ENCODE peak calls at places on chromosomes 6 and 20, in seven cellular contexts. A, H, Q, I, D, G and B are unnamed samples.

GRCh38 chr6:126539022-126539421 is 199.1 kb downstream of the CENPW start:
- DNase-seq in I (no peak), D (no peak), H (peak; percentile 90), A (peak; percentile 3), Q (peak; percentile 42), G (no peak), B (no peak)

GRCh38 chr20:51338692-51339440 is 203.7 kb downstream of the NFATC2 start:
- DNase-seq in A (no peak), G (no peak), H (peak; percentile 73), Q (peak; percentile 55), I (no peak), D (no peak), B (no peak)

GRCh38 chr6:143673638-143674037 is 4.1 kb upstream of the PHACTR2 start:
- DNase-seq in G (no peak), D (no peak), I (peak; percentile 50), A (peak; percentile 77), Q (peak; percentile 90), H (peak; percentile 96), B (no peak)

GRCh38 chr6:33118525-33119123 is 42.8 kb downstream of the HLA-DPB1 start:
- DNase-seq in I (peak; percentile 80), H (peak; percentile 46), G (no peak), A (no peak), D (no peak), Q (peak; percentile 20), B (no peak)

GRCh38 chr20:46156065-46156464 is 38.0 kb downstream of the CD40 start:
- DNase-seq in G (no peak), I (no peak), Q (no peak), D (no peak), A (no peak), H (no peak), B (no peak)

GRCh38 chr6:12941422-12941821 is 224.9 kb downstream of the PHACTR1 start:
- DNase-seq in A (no peak), I (no peak), D (no peak), H (peak; percentile 15), G (no peak), Q (no peak), B (no peak)

GRCh38 chr6:89251976-89252375 is 34.8 kb upstream of the GABRR1 start:
- DNase-seq in I (no peak), G (no peak), D (no peak), A (no peak), Q (no peak), H (no peak), B (no peak)

GRCh38 chr6:11439017-11439420 is 98.5 kb upstream of the TMEM170B start:
- DNase-seq in A (no peak), D (no peak), Q (no peak), G (no peak), I (no peak), H (no peak), B (no peak)

GRCh38 chr6:28522594-28523557 is 2.8 kb upstream of the GPX5 start:
- DNase-seq in H (no peak), Q (no peak), G (no peak), I (peak; percentile 73), D (no peak), A (no peak), B (no peak)

GRCh38 chr20:24698706-24699206 is 229.3 kb downstream of the SYNDIG1 start:
- DNase-seq in G (no peak), D (peak; percentile 30), A (no peak), Q (peak; percentile 21), I (no peak), H (peak; percentile 40), B (no peak)

GRCh38 chr6:141675957-141676356 is 456.8 kb upstream of the GJE1 start:
- DNase-seq in A (no peak), D (no peak), I (no peak), G (no peak), H (peak; percentile 13), Q (no peak), B (no peak)

GRCh38 chr6:3088446-3088845 is 20.2 kb downstream of the RIPK1 start:
- DNase-seq in G (no peak), Q (peak; percentile 76), D (no peak), H (peak; percentile 87), I (no peak), A (no peak), B (no peak)

GRCh38 chr6:155026366-155027045 is 31.4 kb downstream of the TIAM2 start:
- DNase-seq in H (peak; percentile 83), A (peak; percentile 77), I (no peak), Q (peak; percentile 90), G (no peak), D (no peak), B (peak; percentile 88)

GRCh38 chr20:53959849-53960585 is 110.4 kb downstream of the BCAS1 start:
- DNase-seq in H (peak; percentile 70), G (no peak), Q (no peak), D (no peak), I (no peak), A (no peak), B (no peak)

GRCh38 chr6:44674226-44675155 is 287.0 kb downstream of the CDC5L start:
- DNase-seq in Q (peak; percentile 82), D (no peak), A (peak; percentile 71), I (no peak), H (peak; percentile 99), G (no peak), B (peak; percentile 48)

GRCh38 chr6:141688916-141689315 is 443.8 kb upstream of the GJE1 start:
- DNase-seq in H (no peak), I (no peak), A (no peak), G (no peak), D (no peak), Q (no peak), B (no peak)

GRCh38 chr20:53011640-53012039 is 39.5 kb downstream of the TSHZ2 start:
- DNase-seq in I (no peak), Q (no peak), H (no peak), A (no peak), G (no peak), D (no peak), B (no peak)

GRCh38 chr20:2871111-2871465 is 2.2 kb upstream of the PTPRA start:
- DNase-seq in G (no peak), D (no peak), H (no peak), I (no peak), Q (no peak), A (no peak), B (no peak)

GRCh38 chr6:12048609-12049008 is 36.5 kb downstream of the HIVEP1 start:
- DNase-seq in A (no peak), H (no peak), Q (no peak), I (no peak), D (no peak), G (no peak), B (no peak)

GRCh38 chr20:18218249-18218648 is 70.1 kb upstream of the ZNF133 start:
- DNase-seq in Q (no peak), G (no peak), I (no peak), H (no peak), D (no peak), A (no peak), B (no peak)
- TF ChIP-seq CTCF in Q (no peak), G (no peak), I (no peak), H (no peak), D (no peak), A (no peak), B (no peak)

GRCh38 chr6:38261626-38262025 is 378.1 kb downstream of the BTBD9 start:
- DNase-seq in Q (no peak), I (no peak), G (no peak), H (no peak), A (no peak), D (no peak), B (no peak)
- TF ChIP-seq CTCF in Q (no peak), I (no peak), G (no peak), H (no peak), A (no peak), D (no peak), B (no peak)

GRCh38 chr20:4234664-4235063 is 219.3 kb upstream of the RNF24 start:
- DNase-seq in I (no peak), G (no peak), A (no peak), H (no peak), D (no peak), Q (no peak), B (no peak)

GRCh38 chr20:4230651-4231050 is 215.3 kb upstream of the RNF24 start:
- DNase-seq in A (no peak), D (no peak), H (peak; percentile 43), Q (peak; percentile 41), I (no peak), G (no peak), B (no peak)

GRCh38 chr20:4234128-4234527 is 218.8 kb upstream of the RNF24 start:
- DNase-seq in I (no peak), H (peak; percentile 68), Q (peak; percentile 56), G (no peak), A (no peak), D (no peak), B (no peak)

GRCh38 chr20:4235512-4236043 is 220.2 kb upstream of the RNF24 start:
- DNase-seq in H (no peak), A (no peak), I (no peak), D (no peak), Q (no peak), G (no peak), B (no peak)

DNA sequence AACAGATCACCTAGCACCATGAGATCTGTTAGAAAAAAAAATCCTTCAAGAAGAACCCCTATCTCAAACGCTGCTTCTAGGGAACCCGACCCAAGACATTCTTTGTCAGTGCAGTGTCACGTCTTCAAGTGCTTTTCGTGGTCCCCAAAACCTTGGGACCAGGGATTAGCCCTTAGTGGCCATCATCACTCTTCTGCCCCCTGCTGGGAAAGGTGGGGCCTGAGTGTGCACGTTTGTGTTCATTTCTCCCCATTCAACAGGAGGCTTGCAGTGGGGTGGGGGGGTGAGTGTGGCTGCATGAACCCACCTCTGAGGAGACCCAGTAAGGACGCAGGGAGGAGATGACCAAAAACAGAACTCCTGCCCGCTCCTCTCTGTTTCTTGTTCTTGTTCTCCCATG is 218.2 kb upstream of the RNF24 start:
- DNase-seq in I (peak; percentile 17), D (no peak), A (no peak), G (no peak), H (no peak), Q (no peak), B (no peak)
- TF ChIP-seq CTCF in I (peak; percentile 45), D (no peak), A (no peak), G (no peak), H (no peak), Q (no peak), B (no peak)

GRCh38 chr20:8005575-8006366 is 13.8 kb downstream of the TMX4 start:
- DNase-seq in A (no peak), I (peak; percentile 29), G (no peak), Q (no peak), D (no peak), H (no peak), B (no peak)

GRCh38 chr20:8005033-8005432 is 14.5 kb downstream of the TMX4 start:
- DNase-seq in G (no peak), H (no peak), D (no peak), Q (no peak), I (no peak), A (no peak), B (no peak)

GRCh38 chr20:8012724-8013123 is 6.8 kb downstream of the TMX4 start:
- DNase-seq in A (no peak), I (no peak), G (no peak), D (no peak), Q (no peak), H (no peak), B (no peak)

GRCh38 chr20:8008733-8009132 is 10.8 kb downstream of the TMX4 start:
- DNase-seq in Q (no peak), I (no peak), A (no peak), G (no peak), H (no peak), D (no peak), B (no peak)

DNA sequence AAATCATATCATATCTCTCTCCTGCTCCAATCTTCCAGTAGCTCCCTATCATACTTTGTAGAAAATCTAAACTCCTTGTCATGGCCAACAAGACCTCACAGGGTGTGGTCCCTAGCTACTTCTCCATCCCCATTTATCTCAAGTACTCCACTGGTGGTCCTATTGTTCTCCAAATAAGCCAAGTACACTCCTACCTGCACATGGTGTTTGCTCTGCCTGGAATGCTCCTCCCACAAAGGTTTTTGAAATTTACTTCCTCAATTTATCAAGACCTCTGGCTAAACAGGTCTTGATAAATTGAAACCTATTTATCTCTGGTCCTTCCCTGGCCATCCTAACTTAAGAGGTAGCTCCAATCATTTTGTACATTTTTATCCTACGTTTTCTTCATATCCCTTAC is 12.1 kb downstream of the TMX4 start:
- DNase-seq in G (no peak), H (no peak), I (no peak), Q (no peak), A (no peak), D (no peak), B (no peak)
- TF ChIP-seq CTCF in G (no peak), H (no peak), I (no peak), Q (no peak), A (no peak), D (no peak), B (no peak)